ENCODE peak calls at places on chromosomes 7 and 10, in seven cellular contexts. X is progenitor cell of endocrine pancreas, D is amygdala, G is RPMI7951, C is dorsolateral prefrontal cortex, S is iPS-NIHi11, P is amniotic stem cell. H is an unnamed sample.

GRCh38 chr7:88217675-88218427 is 2.0 kb downstream of the SRI start:
- DNase-seq in D (no peak), S (peak; percentile 16), X (no peak), P (no peak), C (no peak), G (peak; percentile 18), H (no peak)

GRCh38 chr10:30186371-30186875 is 127.0 kb upstream of the JCAD start:
- DNase-seq in X (no peak), S (no peak), P (no peak), G (peak; percentile 63), C (no peak), D (no peak), H (no peak)

GRCh38 chr10:118692911-118693310 is 61.9 kb downstream of the CACUL1 start:
- DNase-seq in P (peak; percentile 65), G (peak; percentile 72), S (no peak), C (no peak), X (no peak), D (no peak), H (no peak)

GRCh38 chr7:30831227-30831626 is 60.0 kb downstream of the MINDY4 start:
- DNase-seq in D (no peak), C (no peak), X (no peak), G (no peak), S (no peak), P (no peak), H (no peak)

GRCh38 chr7:131844380-131844779 is 288.0 kb upstream of the PODXL start:
- DNase-seq in G (no peak), C (no peak), S (no peak), X (no peak), D (no peak), P (no peak), H (no peak)

GRCh38 chr10:45000764-45001381 is at the start of gene ZNF22:
- DNase-seq in X (peak; percentile 64), D (no peak), S (peak; percentile 84), P (no peak), G (peak; percentile 79), C (peak; percentile 73), H (peak; percentile 78)

GRCh38 chr7:80255656-80256055 is 121.0 kb downstream of the GNAI1 start:
- DNase-seq in D (no peak), S (no peak), P (no peak), C (no peak), X (no peak), G (no peak), H (no peak)

GRCh38 chr7:77570330-77571011 is 33.4 kb downstream of the PTPN12 start:
- DNase-seq in C (no peak), P (no peak), D (no peak), G (peak; percentile 84), X (no peak), S (no peak), H (no peak)

GRCh38 chr10:63887026-63887589 is 365.9 kb downstream of the REEP3 start:
- DNase-seq in X (no peak), S (peak; percentile 68), C (no peak), D (no peak), P (no peak), G (no peak), H (peak; percentile 10)

GRCh38 chr10:52450743-52451142 is 136.7 kb downstream of the DKK1 start:
- DNase-seq in G (no peak), S (no peak), C (no peak), D (no peak), P (no peak), X (no peak), H (no peak)

GRCh38 chr7:28005075-28005847 is 175.3 kb downstream of the JAZF1 start:
- DNase-seq in G (no peak), S (no peak), P (no peak), D (no peak), X (no peak), C (no peak), H (no peak)